ENCODE peak calls at places on chromosome 19, in four cellular contexts. T is WTC11, V is K562, O is HepG2. Q is an unnamed sample.

GRCh38 chr19:50803633-50804419 is 13.6 kb downstream of the ACP4 start:
- DNase-seq in T (peak), V (peak), O (no peak), Q (peak)

GRCh38 chr19:7665076-7665475 is 3.8 kb upstream of the RETN start:
- DNase-seq in T (no peak), V (no peak), O (no peak), Q (no peak)

GRCh38 chr19:30719189-30719990 is 347.2 kb downstream of the ZNF536 start:
- DNase-seq in T (peak), V (no peak), O (no peak), Q (peak)

GRCh38 chr19:55146078-55146647 is 2.8 kb downstream of the TNNT1 start:
- DNase-seq in T (peak), V (peak), O (no peak), Q (peak)

GRCh38 chr19:39558623-39559117 is 18.7 kb upstream of the EID2 start:
- DNase-seq in T (no peak), V (no peak), O (no peak), Q (no peak)

GRCh38 chr19:524062-524674 is 7.4 kb upstream of the CDC34 start:
- DNase-seq in T (no peak), V (no peak), O (peak), Q (no peak)

GRCh38 chr19:16660763-16661479 is at the start of gene TMEM38A:
- DNase-seq in T (peak), V (peak), O (no peak), Q (peak)

GRCh38 chr19:43265664-43266025 is 3.7 kb downstream of the PSG9 start:
- DNase-seq in T (no peak), V (no peak), O (no peak), Q (no peak)

GRCh38 chr19:42250666-42251531 is 4.0 kb downstream of the ERF start:
- DNase-seq in T (no peak), V (no peak), O (no peak), Q (no peak)

GRCh38 chr19:2494447-2495129 is 18.7 kb downstream of the GADD45B start:
- DNase-seq in T (no peak), V (peak), O (no peak), Q (no peak)

GRCh38 chr19:7521551-7522071 is 813 bp upstream of the MCOLN1 start:
- DNase-seq in T (no peak), V (no peak), O (no peak), Q (no peak)

GRCh38 chr19:49442793-49443365 is 1.6 kb upstream of the SLC17A7 start:
- DNase-seq in T (peak), V (peak), O (peak), Q (peak)

GRCh38 chr19:45160870-45161714 is at the start of gene NKPD1:
- DNase-seq in T (peak), V (no peak), O (no peak), Q (no peak)

GRCh38 chr19:35135389-35135909 is 590 bp upstream of the LGI4 start:
- DNase-seq in T (peak), V (peak), O (peak), Q (peak)

DNA sequence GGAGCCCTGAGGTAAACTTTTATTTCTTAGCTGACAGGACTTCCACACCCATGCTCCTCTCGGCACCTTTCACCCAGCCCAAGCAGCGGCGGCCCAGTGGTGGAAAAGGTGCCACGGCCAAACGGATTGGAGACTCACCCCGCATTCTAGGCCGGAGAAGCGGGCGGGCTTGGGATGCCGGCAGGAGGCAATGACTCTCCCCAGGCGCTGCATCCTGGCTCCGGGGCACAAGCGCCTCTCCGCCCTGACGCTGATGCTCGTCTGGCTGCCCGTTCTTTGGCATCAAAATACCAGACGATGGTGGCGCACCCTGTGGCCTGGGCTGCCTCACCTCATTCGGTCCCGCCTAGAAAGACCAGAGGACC is 6.7 kb upstream of the ZNF606 start:
- DNase-seq in T (no peak), V (no peak), O (no peak), Q (no peak)
- TF ChIP-seq ELF4 in T (no peak), V (no peak), O (no peak), Q (no peak)

GRCh38 chr19:47124937-47125668 is 5.5 kb upstream of the SAE1 start:
- DNase-seq in T (no peak), V (peak), O (peak), Q (peak)
- TF ChIP-seq ELF4 in T (no peak), V (no peak), O (no peak), Q (no peak)

GRCh38 chr19:56383826-56384605 is 9.3 kb downstream of the ZNF582 start:
- DNase-seq in T (no peak), V (no peak), O (no peak), Q (no peak)
- TF ChIP-seq ELF4 in T (no peak), V (no peak), O (no peak), Q (no peak)

GRCh38 chr19:29702958-29703320 is 12.1 kb downstream of the C19orf12 start:
- DNase-seq in T (no peak), V (no peak), O (no peak), Q (no peak)
- TF ChIP-seq ELF4 in T (no peak), V (no peak), O (no peak), Q (no peak)

GRCh38 chr19:33393286-33394005 is 19.9 kb downstream of the CEBPG start:
- DNase-seq in T (peak), V (no peak), O (peak), Q (no peak)
- TF ChIP-seq ELF4 in T (no peak), V (no peak), O (no peak), Q (no peak)

DNA sequence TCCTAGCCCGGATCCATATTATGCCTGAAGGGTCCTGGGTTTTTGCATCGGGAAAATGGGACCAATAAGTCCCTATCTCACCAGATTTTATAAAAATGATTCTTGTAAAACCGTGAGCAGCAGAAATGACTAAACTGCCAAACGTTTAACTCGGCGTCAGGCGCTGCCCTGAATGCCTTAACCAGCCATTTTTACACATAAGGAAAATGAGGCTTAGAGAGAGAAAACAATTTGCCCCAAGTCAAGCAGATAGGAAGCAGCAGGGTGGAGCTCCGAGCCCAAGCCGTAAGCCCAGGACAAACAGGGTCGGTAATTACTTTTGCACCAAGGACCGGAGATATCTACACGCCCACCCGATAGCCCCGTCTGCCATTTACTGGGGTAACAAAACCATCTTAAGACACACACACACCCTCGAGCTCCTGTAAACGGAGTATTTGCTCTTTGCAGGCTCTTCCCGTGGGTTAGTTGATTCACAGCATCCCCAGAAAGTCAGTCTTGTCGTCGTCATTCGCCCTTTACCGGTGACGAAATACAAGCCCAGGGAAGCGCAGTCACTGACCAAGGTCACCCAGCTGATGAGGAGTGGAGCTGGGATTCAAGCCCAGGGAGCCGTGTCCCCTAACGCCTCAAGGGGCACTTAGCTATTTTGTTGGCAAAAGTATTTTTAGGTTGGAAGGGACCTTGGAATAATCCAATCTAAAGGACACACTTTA is 16.0 kb upstream of the MRI1 start:
- DNase-seq in T (no peak), V (peak), O (no peak), Q (no peak)
- TF ChIP-seq ELF4 in T (no peak), V (no peak), O (no peak), Q (no peak)

DNA sequence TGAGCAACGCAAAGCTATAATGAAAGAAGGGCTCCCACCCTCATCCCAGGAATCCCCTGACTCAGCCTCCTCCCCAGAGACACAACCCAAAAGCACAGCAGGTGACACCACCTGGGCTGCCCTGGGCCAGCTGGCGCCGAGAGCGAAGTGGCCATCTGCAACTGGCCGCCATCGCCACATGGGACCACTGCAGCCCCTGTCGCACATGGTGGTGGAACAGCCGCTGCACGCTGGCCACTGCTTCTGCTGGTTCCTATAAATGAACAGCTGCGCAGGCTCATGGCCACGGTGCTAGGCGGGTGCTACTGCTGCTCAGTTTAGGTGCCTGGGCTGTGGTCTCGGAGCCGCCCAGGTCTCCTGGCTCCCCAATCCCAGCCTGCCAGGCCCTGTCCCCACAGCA is 11.6 kb upstream of the ISYNA1 start:
- DNase-seq in T (no peak), V (no peak), O (no peak), Q (no peak)
- TF ChIP-seq ELF4 in T (no peak), V (no peak), O (no peak), Q (no peak)